ENCODE peak calls at places on chromosome 4, in five cellular contexts. H is naive thymus-derived CD4-positive, alpha-beta T cell; B is stimulated activated CD4-positive, alpha-beta T cell treated with anti-CD3 and anti-CD28 coated beads, Interleukin-1b, Interleukin-23, amount 100 ng/mL, for 1 hour; A is GM06990; O is H4. F is an unnamed sample.

GRCh38 chr4:129328176-129328575 is 232.2 kb downstream of the C4orf33 start:
- DNase-seq in A (no peak), H (no peak), O (no peak), B (no peak), F (no peak)

GRCh38 chr4:2244947-2245786 is 3.2 kb upstream of the HAUS3 start:
- DNase-seq in O (no peak), H (no peak), B (no peak), A (no peak), F (no peak)

GRCh38 chr4:158676076-158676475 is 4.0 kb downstream of the ETFDH start:
- DNase-seq in O (no peak), B (no peak), A (no peak), H (no peak), F (no peak)

GRCh38 chr4:2436301-2436700 is 17.5 kb downstream of the CFAP99 start:
- DNase-seq in O (no peak), B (no peak), A (no peak), H (no peak), F (no peak)

GRCh38 chr4:11069581-11069980 is 359.1 kb downstream of the HS3ST1 start:
- DNase-seq in A (no peak), B (no peak), O (no peak), H (no peak), F (no peak)

GRCh38 chr4:83054928-83055327 is 19.9 kb downstream of the COPS4 start:
- DNase-seq in A (no peak), O (no peak), H (no peak), B (no peak), F (no peak)

GRCh38 chr4:140705625-140706275 is 50.4 kb downstream of the TBC1D9 start:
- DNase-seq in O (no peak), B (no peak), A (no peak), H (no peak), F (no peak)

GRCh38 chr4:105088110-105088879 is 58.4 kb upstream of the TET2 start:
- DNase-seq in A (no peak), H (no peak), O (peak; percentile 96), B (no peak), F (no peak)

GRCh38 chr4:11428161-11428700 is 463 bp downstream of the HS3ST1 start:
- DNase-seq in B (no peak), O (no peak), A (peak; percentile 34), H (no peak), F (no peak)

GRCh38 chr4:132097046-132097445 is 1052.0 kb upstream of the PCDH10 start:
- DNase-seq in A (no peak), H (no peak), O (no peak), B (no peak), F (no peak)

GRCh38 chr4:129751646-129752045 is 655.7 kb downstream of the C4orf33 start:
- DNase-seq in O (no peak), A (no peak), B (no peak), H (no peak), F (no peak)

GRCh38 chr4:153465583-153465921 is 608 bp upstream of the TMEM131L start:
- DNase-seq in H (peak; percentile 35), O (peak; percentile 46), B (no peak), A (no peak), F (peak; percentile 23)

GRCh38 chr4:145843148-145843547 is 95.5 kb downstream of the ZNF827 start:
- DNase-seq in H (no peak), B (no peak), O (no peak), A (no peak), F (no peak)

GRCh38 chr4:167232805-167233522 is 1.3 kb downstream of the SPOCK3 start:
- DNase-seq in A (no peak), O (no peak), H (no peak), B (no peak), F (no peak)

GRCh38 chr4:75490155-75490554 is 24.0 kb downstream of the RCHY1 start:
- DNase-seq in H (no peak), B (no peak), O (peak; percentile 42), A (no peak), F (no peak)

GRCh38 chr4:113057891-113058290 is 8.4 kb downstream of the ANK2 start:
- DNase-seq in H (no peak), O (peak; percentile 60), A (no peak), B (no peak), F (no peak)

GRCh38 chr4:40331937-40332336 is 3.2 kb upstream of the CHRNA9 start:
- DNase-seq in A (no peak), O (no peak), H (no peak), B (no peak), F (no peak)

GRCh38 chr4:151674804-151675290 is 86.0 kb downstream of the GATB start:
- DNase-seq in H (no peak), O (no peak), A (no peak), B (no peak), F (no peak)

GRCh38 chr4:163256680-163257343 is 75.6 kb downstream of the NPY1R start:
- DNase-seq in A (no peak), B (no peak), O (no peak), H (no peak), F (no peak)

GRCh38 chr4:105909699-105910340 is 14.5 kb downstream of the NPNT start:
- DNase-seq in O (no peak), B (no peak), H (no peak), A (no peak), F (no peak)

GRCh38 chr4:75781328-75781727 is 57.0 kb downstream of the USO1 start:
- DNase-seq in B (no peak), O (no peak), A (no peak), H (no peak), F (no peak)

GRCh38 chr4:47641755-47642154 is 156.7 kb downstream of the ATP10D start:
- DNase-seq in A (no peak), B (no peak), O (no peak), H (no peak), F (no peak)

GRCh38 chr4:56324011-56324610 is 63.2 kb downstream of the AASDH start:
- DNase-seq in O (no peak), A (no peak), B (no peak), H (no peak), F (no peak)

GRCh38 chr4:157280673-157281072 is 60.1 kb downstream of the GRIA2 start:
- DNase-seq in H (no peak), A (no peak), B (no peak), O (peak; percentile 16), F (no peak)

GRCh38 chr4:8236141-8236919 is 33.2 kb upstream of the HTRA3 start:
- DNase-seq in H (no peak), A (no peak), B (no peak), O (no peak), F (no peak)

GRCh38 chr4:24730256-24731001 is 64.9 kb upstream of the SOD3 start:
- DNase-seq in H (no peak), O (no peak), A (no peak), B (no peak), F (no peak)

GRCh38 chr4:184644553-184645307 is 4.5 kb downstream of the CASP3 start:
- DNase-seq in O (peak; percentile 44), H (no peak), B (no peak), A (no peak), F (no peak)

GRCh38 chr4:56276547-56276946 is 110.7 kb downstream of the AASDH start:
- DNase-seq in A (no peak), O (no peak), B (no peak), H (no peak), F (no peak)

GRCh38 chr4:18318682-18319410 is 297.3 kb upstream of the LCORL start:
- DNase-seq in H (no peak), B (no peak), A (no peak), O (no peak), F (no peak)

GRCh38 chr4:163688856-163689255 is 194.4 kb downstream of the TMA16 start:
- DNase-seq in H (no peak), B (no peak), O (no peak), A (no peak), F (no peak)

GRCh38 chr4:168731006-168731636 is 234.3 kb downstream of the PALLD start:
- DNase-seq in B (no peak), O (no peak), A (no peak), H (no peak), F (no peak)

GRCh38 chr4:72391281-72391680 is 177.7 kb downstream of the ADAMTS3 start:
- DNase-seq in B (no peak), H (no peak), O (no peak), A (no peak), F (no peak)

GRCh38 chr4:107693132-107693531 is 26.9 kb downstream of the PAPSS1 start:
- DNase-seq in O (no peak), B (no peak), H (no peak), A (no peak), F (no peak)

GRCh38 chr4:102247041-102247440 is 98.2 kb downstream of the SLC39A8 start:
- DNase-seq in A (no peak), H (no peak), B (no peak), O (no peak), F (no peak)

GRCh38 chr4:114512595-114513295 is 85.9 kb upstream of the UGT8 start:
- DNase-seq in H (no peak), A (no peak), B (no peak), O (no peak), F (no peak)

F was measured in esophagus squamous epithelium.